ENCODE peak calls at places on chromosomes 7 and 10, in ten cellular contexts. I is transverse colon, N is K562, E is SK-N-SH, R is GM12878, U is upper lobe of left lung, S is H1, J is stomach, W is HepG2, K is sigmoid colon. G is an unnamed sample.

GRCh38 chr7:2209146-2209960 is 23.4 kb downstream of the MAD1L1 start:
- DNase-seq in I (peak; percentile 59), N (peak; percentile 67), E (peak; percentile 95), R (peak; percentile 32), U (peak; percentile 89), S (peak; percentile 86), J (peak; percentile 67), W (peak; percentile 30), K (peak; percentile 86), G (no peak)

GRCh38 chr7:157711353-157711888 is 374.6 kb downstream of the DNAJB6 start:
- DNase-seq in I (no peak), N (no peak), E (no peak), R (no peak), U (no peak), S (no peak), J (no peak), W (no peak), K (no peak), G (peak; percentile 50)

GRCh38 chr7:67311901-67312300 is 315.3 kb downstream of the TYW1 start:
- DNase-seq in I (no peak), N (no peak), E (no peak), R (no peak), U (no peak), S (no peak), J (no peak), W (no peak), K (no peak), G (no peak)

GRCh38 chr10:128361487-128361886 is 235.3 kb upstream of the MKI67 start:
- DNase-seq in I (no peak), N (no peak), E (no peak), R (no peak), U (no peak), S (no peak), J (no peak), W (no peak), K (no peak), G (no peak)

GRCh38 chr7:7449055-7449454 is 86.6 kb downstream of the COL28A1 start:
- DNase-seq in I (no peak), N (no peak), E (no peak), R (no peak), U (no peak), S (no peak), J (no peak), W (no peak), K (no peak), G (no peak)

GRCh38 chr10:12539350-12540164 is 190.2 kb downstream of the CAMK1D start:
- DNase-seq in I (no peak), N (no peak), E (no peak), R (no peak), U (no peak), S (peak; percentile 38), J (no peak), W (no peak), K (no peak), G (peak; percentile 82)

GRCh38 chr7:13848576-13849527 is 140.6 kb downstream of the ETV1 start:
- DNase-seq in I (no peak), N (peak; percentile 20), E (peak; percentile 21), R (no peak), U (no peak), S (no peak), J (no peak), W (no peak), K (no peak), G (no peak)

GRCh38 chr10:49741108-49741995 is 20.8 kb downstream of the OGDHL start:
- DNase-seq in I (no peak), N (no peak), E (peak; percentile 35), R (no peak), U (no peak), S (no peak), J (peak; percentile 22), W (no peak), K (no peak), G (no peak)

GRCh38 chr10:34985823-34986222 is 104.3 kb downstream of the CUL2 start:
- DNase-seq in I (peak; percentile 18), N (no peak), E (no peak), R (no peak), U (no peak), S (no peak), J (no peak), W (peak; percentile 40), K (no peak), G (peak; percentile 32)

GRCh38 chr10:58758311-58758710 is 245.6 kb downstream of the BICC1 start:
- DNase-seq in I (no peak), N (no peak), E (no peak), R (no peak), U (no peak), S (no peak), J (no peak), W (no peak), K (no peak), G (no peak)

GRCh38 chr7:128200376-128200775 is 40.7 kb upstream of the LEP start:
- DNase-seq in I (no peak), N (no peak), E (no peak), R (no peak), U (no peak), S (no peak), J (no peak), W (no peak), K (no peak), G (no peak)

GRCh38 chr7:65216469-65216868 is 157.2 kb upstream of the ZNF92 start:
- DNase-seq in I (peak; percentile 61), N (peak; percentile 52), E (peak; percentile 20), R (no peak), U (no peak), S (peak; percentile 77), J (peak; percentile 79), W (peak; percentile 52), K (no peak), G (no peak)

GRCh38 chr10:133461841-133462240 is 8.1 kb downstream of the SCART1 start:
- DNase-seq in I (no peak), N (no peak), E (peak; percentile 14), R (no peak), U (peak; percentile 70), S (no peak), J (no peak), W (no peak), K (no peak), G (no peak)

GRCh38 chr10:76119515-76119914 is 688.1 kb downstream of the LRMDA start:
- DNase-seq in I (no peak), N (no peak), E (no peak), R (no peak), U (no peak), S (no peak), J (no peak), W (no peak), K (no peak), G (no peak)

GRCh38 chr10:130074639-130075038 is 36.0 kb downstream of the C10orf143 start:
- DNase-seq in I (no peak), N (no peak), E (no peak), R (no peak), U (no peak), S (no peak), J (no peak), W (no peak), K (no peak), G (no peak)

GRCh38 chr10:85888559-85888958 is 478.0 kb downstream of the GRID1 start:
- DNase-seq in I (no peak), N (no peak), E (no peak), R (no peak), U (no peak), S (no peak), J (no peak), W (no peak), K (no peak), G (no peak)

GRCh38 chr10:33163941-33164824 is 170.3 kb downstream of the NRP1 start:
- DNase-seq in I (no peak), N (no peak), E (no peak), R (no peak), U (no peak), S (no peak), J (no peak), W (peak; percentile 55), K (no peak), G (no peak)

GRCh38 chr7:111083423-111083822 is 7.5 kb upstream of the LRRN3 start:
- DNase-seq in I (no peak), N (no peak), E (no peak), R (peak; percentile 88), U (no peak), S (no peak), J (no peak), W (no peak), K (no peak), G (no peak)

DNA sequence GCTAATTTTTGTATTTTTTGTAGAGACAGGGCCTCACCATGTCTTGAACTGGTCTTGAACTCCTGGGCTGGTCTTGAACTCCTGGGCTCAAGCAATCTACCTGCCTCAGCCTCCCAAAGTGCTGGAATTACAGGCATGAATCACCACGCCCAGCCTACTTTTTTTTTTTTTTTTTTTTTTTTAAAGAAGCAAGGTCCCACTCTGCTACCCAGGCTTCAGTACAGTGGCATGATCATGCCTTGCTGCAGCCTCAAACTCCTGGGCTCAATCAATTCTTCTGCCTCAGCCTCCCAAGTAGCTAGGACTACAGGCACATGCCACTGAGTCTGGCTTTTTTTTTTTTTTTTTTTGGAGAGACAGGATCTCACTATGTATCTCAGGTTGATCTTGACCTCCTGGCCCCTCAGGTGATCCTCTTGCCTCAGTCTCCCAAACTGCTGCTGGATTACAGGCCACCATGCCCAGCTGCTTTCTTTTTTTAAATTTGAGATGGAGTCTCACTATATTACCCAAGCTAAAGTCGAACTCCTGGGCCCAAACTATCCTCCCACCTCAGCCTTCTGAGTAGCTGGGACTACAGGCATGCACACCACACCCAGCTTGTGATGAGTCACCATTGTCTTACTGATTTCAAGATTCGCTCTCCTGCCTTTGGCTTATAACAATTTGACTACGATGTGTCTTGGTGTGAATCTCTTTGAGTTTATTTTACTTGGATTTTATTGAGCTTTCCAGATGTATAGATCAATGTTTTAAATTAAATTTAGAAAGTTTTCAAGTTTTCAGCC is 9.0 kb downstream of the RPEL1 start:
- DNase-seq in I (no peak), N (peak; percentile 24), E (no peak), R (no peak), U (no peak), S (no peak), J (no peak), W (no peak), K (no peak), G (no peak)
- TF ChIP-seq EP300 in I (no peak), N (no peak), E (no peak), R (no peak), U (no peak), S (no peak), J (no peak), W (no peak), K (no peak), G (no peak)

GRCh38 chr10:43402176-43402575 is 6.8 kb downstream of the HNRNPF start:
- DNase-seq in I (no peak), N (no peak), E (no peak), R (no peak), U (no peak), S (no peak), J (no peak), W (no peak), K (no peak), G (no peak)
- H3K4me1 ChIP-seq in I (peaks cover 93% of the 10 kb centered on the region), N (peaks cover 58% of the 10 kb centered on the region), E (peaks cover 17% of the 10 kb centered on the region), R (peaks cover 29% of the 10 kb centered on the region), U (peaks cover 77% of the 10 kb centered on the region), S (peaks cover 16% of the 10 kb centered on the region), J (peaks cover 97% of the 10 kb centered on the region), W (peaks cover 87% of the 10 kb centered on the region), K (no peaks in the 10 kb centered on the region), G (peaks cover 88% of the 10 kb centered on the region)

GRCh38 chr7:42994096-42994495 is 61.9 kb downstream of the MRPL32 start:
- DNase-seq in I (no peak), N (no peak), E (no peak), R (no peak), U (no peak), S (no peak), J (no peak), W (no peak), K (no peak), G (no peak)
- TF ChIP-seq POLR2AphosphoS5 in I (no peak), N (no peak), E (no peak), R (no peak), U (no peak), S (no peak), J (no peak), W (no peak), K (no peak), G (no peak)

GRCh38 chr10:4398602-4399001 is 427.4 kb upstream of the AKR1E2 start:
- DNase-seq in I (no peak), N (no peak), E (no peak), R (no peak), U (no peak), S (no peak), J (no peak), W (no peak), K (no peak), G (no peak)
- TF ChIP-seq EP300 in I (no peak), N (no peak), E (no peak), R (no peak), U (no peak), S (no peak), J (no peak), W (no peak), K (no peak), G (no peak)